ENCODE peak calls at places on chromosomes 3 and 15, in four cellular contexts. One of them, this sample, is unnamed. For H3K4me1, the result is how much of the 10 kb centered on the place peaks cover.

GRCh38 chr15:50906954-50907865 is 1.3 kb upstream of the AP4E1 start:
- DNase-seq in CD4-positive, alpha-beta memory T cell: peak
- DNase-seq in adrenal gland: no peak
- DNase-seq in left lung: no peak
- DNase-seq in this sample: peak

GRCh38 chr15:70195171-70195807 is 97.6 kb upstream of the TLE3 start:
- DNase-seq in CD4-positive, alpha-beta memory T cell: no peak
- DNase-seq in adrenal gland: no peak
- DNase-seq in left lung: no peak
- DNase-seq in this sample: no peak

GRCh38 chr3:144482876-144483275 is 511.3 kb downstream of the DIPK2A start:
- DNase-seq in CD4-positive, alpha-beta memory T cell: no peak
- DNase-seq in adrenal gland: no peak
- DNase-seq in left lung: no peak
- DNase-seq in this sample: no peak

GRCh38 chr3:185702564-185703225 is 116.6 kb downstream of the SENP2 start:
- DNase-seq in CD4-positive, alpha-beta memory T cell: no peak
- DNase-seq in adrenal gland: no peak
- DNase-seq in left lung: no peak
- DNase-seq in this sample: no peak

GRCh38 chr15:90221251-90221900 is 12.4 kb downstream of the CIB1 start:
- DNase-seq in CD4-positive, alpha-beta memory T cell: no peak
- DNase-seq in adrenal gland: peak
- DNase-seq in left lung: peak
- DNase-seq in this sample: no peak

GRCh38 chr15:51647128-51647562 is 24.6 kb upstream of the DMXL2 start:
- DNase-seq in CD4-positive, alpha-beta memory T cell: no peak
- DNase-seq in adrenal gland: peak
- DNase-seq in left lung: peak
- DNase-seq in this sample: no peak

GRCh38 chr3:10213156-10213792 is 35.0 kb upstream of the TATDN2 start:
- DNase-seq in CD4-positive, alpha-beta memory T cell: no peak
- DNase-seq in adrenal gland: no peak
- DNase-seq in left lung: no peak
- DNase-seq in this sample: no peak

GRCh38 chr3:188680189-188680588 is 491.6 kb upstream of the TPRG1 start:
- DNase-seq in CD4-positive, alpha-beta memory T cell: no peak
- DNase-seq in adrenal gland: no peak
- DNase-seq in left lung: no peak
- DNase-seq in this sample: no peak

GRCh38 chr15:75347222-75348033 is 589 bp downstream of the NEIL1 start:
- DNase-seq in CD4-positive, alpha-beta memory T cell: peak
- DNase-seq in adrenal gland: peak
- DNase-seq in left lung: peak
- DNase-seq in this sample: peak

GRCh38 chr15:51846463-51847230 is 17.2 kb downstream of the TMOD3 start:
- DNase-seq in CD4-positive, alpha-beta memory T cell: no peak
- DNase-seq in adrenal gland: no peak
- DNase-seq in left lung: no peak
- DNase-seq in this sample: no peak

GRCh38 chr15:28252831-28253230 is 69.1 kb downstream of the HERC2 start:
- DNase-seq in CD4-positive, alpha-beta memory T cell: no peak
- DNase-seq in adrenal gland: no peak
- DNase-seq in left lung: no peak
- DNase-seq in this sample: no peak

GRCh38 chr15:31238906-31239305 is 87.7 kb upstream of the KLF13 start:
- DNase-seq in CD4-positive, alpha-beta memory T cell: no peak
- DNase-seq in adrenal gland: no peak
- DNase-seq in left lung: peak
- DNase-seq in this sample: no peak

GRCh38 chr3:168093229-168093628 is 2.5 kb downstream of the GOLIM4 start:
- DNase-seq in CD4-positive, alpha-beta memory T cell: no peak
- DNase-seq in adrenal gland: no peak
- DNase-seq in left lung: no peak
- DNase-seq in this sample: no peak
- H3K4me1 ChIP-seq in CD4-positive, alpha-beta memory T cell: under half
- H3K4me1 ChIP-seq in adrenal gland: under half
- H3K4me1 ChIP-seq in left lung: under half
- H3K4me1 ChIP-seq in this sample: under half

GRCh38 chr3:123334056-123334455 is 114.8 kb downstream of the ADCY5 start:
- DNase-seq in CD4-positive, alpha-beta memory T cell: no peak
- DNase-seq in adrenal gland: no peak
- DNase-seq in left lung: peak
- DNase-seq in this sample: no peak
- H3K4me1 ChIP-seq in CD4-positive, alpha-beta memory T cell: under half
- H3K4me1 ChIP-seq in adrenal gland: under half
- H3K4me1 ChIP-seq in left lung: under half
- H3K4me1 ChIP-seq in this sample: under half

DNA sequence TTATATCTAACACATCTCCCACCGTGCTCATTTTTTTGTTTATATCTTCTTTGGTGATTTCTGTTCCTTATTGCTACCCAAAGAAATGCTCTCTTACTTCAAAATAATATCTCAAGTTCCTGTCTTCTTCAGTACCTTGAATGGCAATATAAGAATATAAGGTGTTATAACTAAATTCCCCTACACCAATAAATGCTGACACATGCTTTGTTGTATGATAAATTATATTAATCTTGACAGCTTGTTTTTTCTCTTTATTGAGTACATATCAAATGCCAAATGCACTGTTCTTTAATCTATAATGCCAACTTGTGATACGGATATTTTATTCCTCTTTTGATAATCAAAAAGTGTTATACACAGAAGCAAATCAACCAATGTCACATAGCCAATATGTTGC is 540.3 kb downstream of the PYDC2 start:
- DNase-seq in CD4-positive, alpha-beta memory T cell: no peak
- DNase-seq in adrenal gland: no peak
- DNase-seq in left lung: no peak
- DNase-seq in this sample: no peak
- H3K4me1 ChIP-seq in CD4-positive, alpha-beta memory T cell: under half
- H3K4me1 ChIP-seq in adrenal gland: under half
- H3K4me1 ChIP-seq in left lung: under half
- H3K4me1 ChIP-seq in this sample: under half

GRCh38 chr3:193813506-193813850 is 220.5 kb downstream of the OPA1 start:
- DNase-seq in CD4-positive, alpha-beta memory T cell: no peak
- DNase-seq in adrenal gland: no peak
- DNase-seq in left lung: no peak
- DNase-seq in this sample: no peak
- H3K4me1 ChIP-seq in CD4-positive, alpha-beta memory T cell: under half
- H3K4me1 ChIP-seq in adrenal gland: under half
- H3K4me1 ChIP-seq in left lung: under half
- H3K4me1 ChIP-seq in this sample: under half

DNA sequence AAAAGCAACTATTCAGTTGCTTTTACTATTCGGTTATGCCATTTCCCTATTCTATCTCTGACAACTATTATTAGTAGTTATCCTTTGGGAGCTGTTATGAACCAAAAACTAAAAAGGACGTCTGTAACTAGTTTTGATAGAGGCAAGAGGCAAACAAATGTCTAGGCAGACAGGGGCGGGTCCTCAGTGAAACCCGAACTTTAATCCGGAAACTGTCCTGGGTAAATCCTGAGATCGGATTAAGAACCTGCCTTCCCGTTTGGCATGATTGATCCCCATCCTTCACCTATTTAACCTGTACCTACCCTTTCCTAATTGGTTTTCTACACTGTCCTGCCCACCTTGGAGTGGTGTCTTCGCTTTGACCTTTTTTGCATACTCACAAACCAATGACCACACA is 4.4 kb downstream of the MAP4 start:
- DNase-seq in CD4-positive, alpha-beta memory T cell: no peak
- DNase-seq in adrenal gland: no peak
- DNase-seq in left lung: no peak
- DNase-seq in this sample: no peak
- H3K4me1 ChIP-seq in CD4-positive, alpha-beta memory T cell: under half
- H3K4me1 ChIP-seq in adrenal gland: under half
- H3K4me1 ChIP-seq in left lung: under half
- H3K4me1 ChIP-seq in this sample: under half

GRCh38 chr3:111862974-111863373 is 3.9 kb downstream of the PHLDB2 start:
- DNase-seq in CD4-positive, alpha-beta memory T cell: no peak
- DNase-seq in adrenal gland: no peak
- DNase-seq in left lung: no peak
- DNase-seq in this sample: no peak
- H3K4me1 ChIP-seq in CD4-positive, alpha-beta memory T cell: under half
- H3K4me1 ChIP-seq in adrenal gland: under half
- H3K4me1 ChIP-seq in left lung: under half
- H3K4me1 ChIP-seq in this sample: under half

GRCh38 chr3:101939391-101939790 is 90.1 kb downstream of the NFKBIZ start:
- DNase-seq in CD4-positive, alpha-beta memory T cell: no peak
- DNase-seq in adrenal gland: no peak
- DNase-seq in left lung: no peak
- DNase-seq in this sample: no peak
- H3K4me1 ChIP-seq in CD4-positive, alpha-beta memory T cell: half or more
- H3K4me1 ChIP-seq in adrenal gland: under half
- H3K4me1 ChIP-seq in left lung: under half
- H3K4me1 ChIP-seq in this sample: half or more

GRCh38 chr15:63972801-63973200 is 73.5 kb downstream of the DAPK2 start:
- DNase-seq in CD4-positive, alpha-beta memory T cell: no peak
- DNase-seq in adrenal gland: no peak
- DNase-seq in left lung: no peak
- DNase-seq in this sample: no peak

GRCh38 chr15:63971904-63972303 is 74.4 kb downstream of the DAPK2 start:
- DNase-seq in CD4-positive, alpha-beta memory T cell: no peak
- DNase-seq in adrenal gland: no peak
- DNase-seq in left lung: no peak
- DNase-seq in this sample: no peak

GRCh38 chr15:63974036-63974435 is 72.2 kb downstream of the DAPK2 start:
- DNase-seq in CD4-positive, alpha-beta memory T cell: no peak
- DNase-seq in adrenal gland: no peak
- DNase-seq in left lung: no peak
- DNase-seq in this sample: no peak

GRCh38 chr15:63971427-63971805 is 74.9 kb downstream of the DAPK2 start:
- DNase-seq in CD4-positive, alpha-beta memory T cell: peak
- DNase-seq in adrenal gland: no peak
- DNase-seq in left lung: no peak
- DNase-seq in this sample: no peak

DNA sequence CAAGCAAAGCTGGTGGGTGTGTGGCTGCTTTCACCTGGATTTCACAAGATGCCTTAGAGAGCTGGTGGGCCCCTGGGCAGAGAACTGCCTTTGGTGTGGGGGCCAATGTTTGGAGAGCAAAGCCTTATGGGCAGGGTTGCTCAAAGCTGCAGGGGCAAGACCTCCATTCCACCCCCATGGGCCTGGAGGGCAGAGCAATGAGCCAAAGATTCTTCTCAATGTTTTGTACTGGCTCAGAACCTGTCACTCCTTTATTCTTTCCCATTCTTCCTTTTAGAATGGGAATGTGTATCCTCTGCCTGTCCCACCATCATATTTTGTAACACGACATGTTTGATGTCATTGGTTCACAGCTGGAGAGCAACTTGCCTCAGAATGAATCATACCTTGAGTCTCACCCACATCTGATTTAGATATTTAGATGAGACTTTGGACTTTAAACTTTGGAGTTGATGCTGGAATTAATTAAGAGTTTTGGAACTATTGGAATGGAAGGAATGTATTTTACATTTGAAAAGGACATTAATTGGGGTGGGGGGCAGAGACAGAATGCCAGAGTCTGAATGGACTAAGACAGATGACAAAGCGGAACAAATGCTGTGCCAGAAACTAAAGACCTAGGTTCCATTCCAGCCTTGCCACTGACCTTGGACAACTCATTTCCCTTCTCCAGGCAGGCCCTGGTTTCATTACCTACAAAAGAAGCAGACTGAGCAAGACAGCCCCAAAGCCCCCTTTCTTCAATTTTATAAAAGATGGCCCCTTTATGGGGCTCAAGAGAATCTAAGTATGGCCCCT is 72.9 kb downstream of the DAPK2 start:
- DNase-seq in CD4-positive, alpha-beta memory T cell: no peak
- DNase-seq in adrenal gland: no peak
- DNase-seq in left lung: no peak
- DNase-seq in this sample: no peak
- H3K4me1 ChIP-seq in CD4-positive, alpha-beta memory T cell: under half
- H3K4me1 ChIP-seq in adrenal gland: under half
- H3K4me1 ChIP-seq in left lung: under half
- H3K4me1 ChIP-seq in this sample: under half

GRCh38 chr3:194140520-194141414 is 4.8 kb downstream of the HES1 start:
- DNase-seq in CD4-positive, alpha-beta memory T cell: no peak
- DNase-seq in adrenal gland: peak
- DNase-seq in left lung: peak
- DNase-seq in this sample: no peak
- H3K4me1 ChIP-seq in CD4-positive, alpha-beta memory T cell: under half
- H3K4me1 ChIP-seq in adrenal gland: under half
- H3K4me1 ChIP-seq in left lung: under half
- H3K4me1 ChIP-seq in this sample: under half

DNA sequence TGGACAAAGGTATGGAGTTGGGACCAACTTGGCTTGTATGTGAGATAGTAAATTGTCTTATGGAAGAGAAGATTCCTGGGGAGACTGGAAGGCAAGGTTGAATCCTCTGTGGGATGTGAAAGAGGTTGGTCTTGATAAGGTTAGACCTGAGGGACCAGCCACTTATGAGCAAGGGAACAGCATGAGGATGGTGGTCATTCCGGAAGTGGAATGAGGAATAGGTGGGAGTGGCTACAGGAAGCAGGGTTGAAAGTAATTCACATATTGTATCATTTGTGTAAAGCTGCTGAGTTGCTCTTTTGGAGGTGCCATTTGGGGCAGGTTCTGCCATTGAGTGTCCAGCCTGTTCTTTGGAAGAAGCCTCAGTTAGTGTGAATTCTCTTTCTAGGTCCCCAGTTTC is 13.2 kb downstream of the USP13 start:
- DNase-seq in CD4-positive, alpha-beta memory T cell: no peak
- DNase-seq in adrenal gland: no peak
- DNase-seq in left lung: no peak
- DNase-seq in this sample: no peak
- H3K4me1 ChIP-seq in CD4-positive, alpha-beta memory T cell: under half
- H3K4me1 ChIP-seq in adrenal gland: under half
- H3K4me1 ChIP-seq in left lung: under half
- H3K4me1 ChIP-seq in this sample: under half